ENCODE peak calls at places on chromosomes 12 and 14, in seven cellular contexts. One of them, this sample, is unnamed.
A peak's percentile ranks its signal among the peaks of the same experiment; 100 is the strongest.

GRCh38 chr12:46131729-46132128 is 137.1 kb downstream of the SLC38A1 start:
- DNase-seq in AG04450: no peak
- DNase-seq in lower leg skin: no peak
- DNase-seq in breast epithelium: no peak
- DNase-seq in body of pancreas: no peak
- DNase-seq in bronchial epithelial cell: peak; percentile 18
- DNase-seq in neural progenitor cell: peak; percentile 25
- DNase-seq in this sample: no peak

GRCh38 chr14:22898302-22898894 is 15.4 kb downstream of the REM2 start:
- DNase-seq in AG04450: peak; percentile 38
- DNase-seq in lower leg skin: no peak
- DNase-seq in breast epithelium: no peak
- DNase-seq in body of pancreas: no peak
- DNase-seq in bronchial epithelial cell: peak; percentile 88
- DNase-seq in neural progenitor cell: no peak
- DNase-seq in this sample: no peak

GRCh38 chr12:15979096-15980091 is 68.3 kb downstream of the DERA start:
- DNase-seq in AG04450: peak; percentile 78
- DNase-seq in lower leg skin: no peak
- DNase-seq in breast epithelium: no peak
- DNase-seq in body of pancreas: no peak
- DNase-seq in bronchial epithelial cell: peak; percentile 24
- DNase-seq in neural progenitor cell: peak; percentile 36
- DNase-seq in this sample: peak; percentile 18

GRCh38 chr12:126883737-126884136 is 1383.2 kb upstream of the TMEM132C start:
- DNase-seq in AG04450: no peak
- DNase-seq in lower leg skin: no peak
- DNase-seq in breast epithelium: no peak
- DNase-seq in body of pancreas: peak; percentile 74
- DNase-seq in bronchial epithelial cell: no peak
- DNase-seq in neural progenitor cell: no peak
- DNase-seq in this sample: no peak

GRCh38 chr12:67046062-67046461 is 223.1 kb upstream of the CAND1 start:
- DNase-seq in AG04450: no peak
- DNase-seq in lower leg skin: no peak
- DNase-seq in breast epithelium: no peak
- DNase-seq in body of pancreas: no peak
- DNase-seq in bronchial epithelial cell: no peak
- DNase-seq in neural progenitor cell: no peak
- DNase-seq in this sample: no peak

GRCh38 chr14:50763386-50764007 is 67.5 kb downstream of the NIN start:
- DNase-seq in AG04450: peak; percentile 47
- DNase-seq in lower leg skin: no peak
- DNase-seq in breast epithelium: no peak
- DNase-seq in body of pancreas: peak; percentile 77
- DNase-seq in bronchial epithelial cell: peak; percentile 54
- DNase-seq in neural progenitor cell: no peak
- DNase-seq in this sample: no peak

GRCh38 chr14:82963756-82964155 is 1430.1 kb upstream of the SEL1L start:
- DNase-seq in AG04450: no peak
- DNase-seq in lower leg skin: no peak
- DNase-seq in breast epithelium: no peak
- DNase-seq in body of pancreas: no peak
- DNase-seq in bronchial epithelial cell: no peak
- DNase-seq in neural progenitor cell: no peak
- DNase-seq in this sample: no peak

GRCh38 chr12:8075935-8076334 is 6.1 kb upstream of the NECAP1 start:
- DNase-seq in AG04450: no peak
- DNase-seq in lower leg skin: no peak
- DNase-seq in breast epithelium: no peak
- DNase-seq in body of pancreas: no peak
- DNase-seq in bronchial epithelial cell: no peak
- DNase-seq in neural progenitor cell: no peak
- DNase-seq in this sample: no peak

GRCh38 chr12:121980211-121980891 is 41.3 kb upstream of the BCL7A start:
- DNase-seq in AG04450: no peak
- DNase-seq in lower leg skin: no peak
- DNase-seq in breast epithelium: no peak
- DNase-seq in body of pancreas: no peak
- DNase-seq in bronchial epithelial cell: no peak
- DNase-seq in neural progenitor cell: no peak
- DNase-seq in this sample: no peak

GRCh38 chr14:35248476-35248788 is 43.8 kb upstream of the PSMA6 start:
- DNase-seq in AG04450: no peak
- DNase-seq in lower leg skin: no peak
- DNase-seq in breast epithelium: no peak
- DNase-seq in body of pancreas: no peak
- DNase-seq in bronchial epithelial cell: no peak
- DNase-seq in neural progenitor cell: no peak
- DNase-seq in this sample: no peak

GRCh38 chr12:64782181-64782580 is 23.0 kb upstream of the GNS start:
- DNase-seq in AG04450: no peak
- DNase-seq in lower leg skin: no peak
- DNase-seq in breast epithelium: no peak
- DNase-seq in body of pancreas: no peak
- DNase-seq in bronchial epithelial cell: no peak
- DNase-seq in neural progenitor cell: no peak
- DNase-seq in this sample: no peak
- H3K4me3 ChIP-seq in AG04450: no peak overlapping the region
- H3K4me3 ChIP-seq in lower leg skin: no peak overlapping the region
- H3K4me3 ChIP-seq in breast epithelium: peak overlapping the region; percentile 55
- H3K4me3 ChIP-seq in body of pancreas: peak overlapping the region; percentile 66
- H3K4me3 ChIP-seq in bronchial epithelial cell: no peak overlapping the region
- H3K4me3 ChIP-seq in neural progenitor cell: peak overlapping the region; percentile 54
- H3K4me3 ChIP-seq in this sample: no peak overlapping the region

GRCh38 chr12:6958609-6959375 is 7.6 kb downstream of the PTPN6 start:
- DNase-seq in AG04450: no peak
- DNase-seq in lower leg skin: no peak
- DNase-seq in breast epithelium: no peak
- DNase-seq in body of pancreas: no peak
- DNase-seq in bronchial epithelial cell: no peak
- DNase-seq in neural progenitor cell: no peak
- DNase-seq in this sample: no peak
- H3K4me3 ChIP-seq in AG04450: no peak overlapping the region
- H3K4me3 ChIP-seq in lower leg skin: no peak overlapping the region
- H3K4me3 ChIP-seq in breast epithelium: no peak overlapping the region
- H3K4me3 ChIP-seq in body of pancreas: no peak overlapping the region
- H3K4me3 ChIP-seq in bronchial epithelial cell: no peak overlapping the region
- H3K4me3 ChIP-seq in neural progenitor cell: no peak overlapping the region
- H3K4me3 ChIP-seq in this sample: no peak overlapping the region

GRCh38 chr12:104636496-104636895 is 179.7 kb downstream of the CHST11 start:
- DNase-seq in AG04450: no peak
- DNase-seq in lower leg skin: no peak
- DNase-seq in breast epithelium: no peak
- DNase-seq in body of pancreas: no peak
- DNase-seq in bronchial epithelial cell: no peak
- DNase-seq in neural progenitor cell: no peak
- DNase-seq in this sample: no peak

GRCh38 chr12:104634852-104635251 is 178.1 kb downstream of the CHST11 start:
- DNase-seq in AG04450: no peak
- DNase-seq in lower leg skin: no peak
- DNase-seq in breast epithelium: no peak
- DNase-seq in body of pancreas: no peak
- DNase-seq in bronchial epithelial cell: no peak
- DNase-seq in neural progenitor cell: no peak
- DNase-seq in this sample: no peak

GRCh38 chr12:104632724-104633181 is 176.0 kb downstream of the CHST11 start:
- DNase-seq in AG04450: peak; percentile 26
- DNase-seq in lower leg skin: no peak
- DNase-seq in breast epithelium: no peak
- DNase-seq in body of pancreas: no peak
- DNase-seq in bronchial epithelial cell: no peak
- DNase-seq in neural progenitor cell: no peak
- DNase-seq in this sample: no peak

GRCh38 chr12:104635944-104636343 is 179.2 kb downstream of the CHST11 start:
- DNase-seq in AG04450: no peak
- DNase-seq in lower leg skin: no peak
- DNase-seq in breast epithelium: no peak
- DNase-seq in body of pancreas: no peak
- DNase-seq in bronchial epithelial cell: no peak
- DNase-seq in neural progenitor cell: no peak
- DNase-seq in this sample: no peak

GRCh38 chr12:104634044-104634443 is 177.3 kb downstream of the CHST11 start:
- DNase-seq in AG04450: no peak
- DNase-seq in lower leg skin: no peak
- DNase-seq in breast epithelium: no peak
- DNase-seq in body of pancreas: no peak
- DNase-seq in bronchial epithelial cell: no peak
- DNase-seq in neural progenitor cell: no peak
- DNase-seq in this sample: no peak
- H3K4me3 ChIP-seq in AG04450: no peak overlapping the region
- H3K4me3 ChIP-seq in lower leg skin: no peak overlapping the region
- H3K4me3 ChIP-seq in breast epithelium: no peak overlapping the region
- H3K4me3 ChIP-seq in body of pancreas: no peak overlapping the region
- H3K4me3 ChIP-seq in bronchial epithelial cell: no peak overlapping the region
- H3K4me3 ChIP-seq in neural progenitor cell: no peak overlapping the region
- H3K4me3 ChIP-seq in this sample: no peak overlapping the region

GRCh38 chr12:131060011-131060703 is 106.5 kb downstream of the ADGRD1 start:
- DNase-seq in AG04450: no peak
- DNase-seq in lower leg skin: no peak
- DNase-seq in breast epithelium: no peak
- DNase-seq in body of pancreas: no peak
- DNase-seq in bronchial epithelial cell: no peak
- DNase-seq in neural progenitor cell: no peak
- DNase-seq in this sample: no peak
- H3K4me3 ChIP-seq in AG04450: no peak overlapping the region
- H3K4me3 ChIP-seq in lower leg skin: no peak overlapping the region
- H3K4me3 ChIP-seq in breast epithelium: no peak overlapping the region
- H3K4me3 ChIP-seq in body of pancreas: no peak overlapping the region
- H3K4me3 ChIP-seq in bronchial epithelial cell: no peak overlapping the region
- H3K4me3 ChIP-seq in neural progenitor cell: no peak overlapping the region
- H3K4me3 ChIP-seq in this sample: no peak overlapping the region

GRCh38 chr14:61703342-61704129 is 8.2 kb downstream of the HIF1A start:
- DNase-seq in AG04450: no peak
- DNase-seq in lower leg skin: no peak
- DNase-seq in breast epithelium: no peak
- DNase-seq in body of pancreas: no peak
- DNase-seq in bronchial epithelial cell: no peak
- DNase-seq in neural progenitor cell: no peak
- DNase-seq in this sample: no peak

GRCh38 chr14:61701946-61702345 is 6.6 kb downstream of the HIF1A start:
- DNase-seq in AG04450: no peak
- DNase-seq in lower leg skin: no peak
- DNase-seq in breast epithelium: no peak
- DNase-seq in body of pancreas: no peak
- DNase-seq in bronchial epithelial cell: no peak
- DNase-seq in neural progenitor cell: no peak
- DNase-seq in this sample: no peak

GRCh38 chr14:61706096-61706690 is 10.9 kb downstream of the HIF1A start:
- DNase-seq in AG04450: no peak
- DNase-seq in lower leg skin: no peak
- DNase-seq in breast epithelium: no peak
- DNase-seq in body of pancreas: no peak
- DNase-seq in bronchial epithelial cell: no peak
- DNase-seq in neural progenitor cell: no peak
- DNase-seq in this sample: no peak

GRCh38 chr14:61704554-61704953 is 9.2 kb downstream of the HIF1A start:
- DNase-seq in AG04450: no peak
- DNase-seq in lower leg skin: no peak
- DNase-seq in breast epithelium: no peak
- DNase-seq in body of pancreas: no peak
- DNase-seq in bronchial epithelial cell: no peak
- DNase-seq in neural progenitor cell: no peak
- DNase-seq in this sample: no peak

GRCh38 chr14:61705017-61705416 is 9.7 kb downstream of the HIF1A start:
- DNase-seq in AG04450: no peak
- DNase-seq in lower leg skin: no peak
- DNase-seq in breast epithelium: no peak
- DNase-seq in body of pancreas: no peak
- DNase-seq in bronchial epithelial cell: no peak
- DNase-seq in neural progenitor cell: no peak
- DNase-seq in this sample: no peak
- H3K4me3 ChIP-seq in AG04450: no peak overlapping the region
- H3K4me3 ChIP-seq in lower leg skin: no peak overlapping the region
- H3K4me3 ChIP-seq in breast epithelium: no peak overlapping the region
- H3K4me3 ChIP-seq in body of pancreas: no peak overlapping the region
- H3K4me3 ChIP-seq in bronchial epithelial cell: peak overlapping the region; percentile 2
- H3K4me3 ChIP-seq in neural progenitor cell: no peak overlapping the region
- H3K4me3 ChIP-seq in this sample: no peak overlapping the region

GRCh38 chr12:11651785-11652184 is 2.3 kb downstream of the ETV6 start:
- DNase-seq in AG04450: no peak
- DNase-seq in lower leg skin: no peak
- DNase-seq in breast epithelium: no peak
- DNase-seq in body of pancreas: no peak
- DNase-seq in bronchial epithelial cell: peak; percentile 29
- DNase-seq in neural progenitor cell: no peak
- DNase-seq in this sample: no peak
- H3K4me3 ChIP-seq in AG04450: peak overlapping the region; percentile 97
- H3K4me3 ChIP-seq in lower leg skin: no peak overlapping the region
- H3K4me3 ChIP-seq in breast epithelium: peak overlapping the region; percentile 85
- H3K4me3 ChIP-seq in body of pancreas: no peak overlapping the region
- H3K4me3 ChIP-seq in bronchial epithelial cell: peak overlapping the region; percentile 89
- H3K4me3 ChIP-seq in neural progenitor cell: peak overlapping the region; percentile 81
- H3K4me3 ChIP-seq in this sample: peak overlapping the region; percentile 8

GRCh38 chr12:54389139-54389508 is 4.6 kb upstream of the ZNF385A start:
- DNase-seq in AG04450: no peak
- DNase-seq in lower leg skin: no peak
- DNase-seq in breast epithelium: no peak
- DNase-seq in body of pancreas: no peak
- DNase-seq in bronchial epithelial cell: no peak
- DNase-seq in neural progenitor cell: no peak
- DNase-seq in this sample: no peak

GRCh38 chr12:54388214-54389138 is 3.9 kb upstream of the ZNF385A start:
- DNase-seq in AG04450: no peak
- DNase-seq in lower leg skin: no peak
- DNase-seq in breast epithelium: no peak
- DNase-seq in body of pancreas: no peak
- DNase-seq in bronchial epithelial cell: no peak
- DNase-seq in neural progenitor cell: no peak
- DNase-seq in this sample: no peak

GRCh38 chr12:54390176-54390667 is 5.7 kb upstream of the ZNF385A start:
- DNase-seq in AG04450: no peak
- DNase-seq in lower leg skin: no peak
- DNase-seq in breast epithelium: no peak
- DNase-seq in body of pancreas: no peak
- DNase-seq in bronchial epithelial cell: peak; percentile 87
- DNase-seq in neural progenitor cell: peak; percentile 34
- DNase-seq in this sample: peak; percentile 59

GRCh38 chr12:54390668-54391551 is 6.4 kb upstream of the ZNF385A start:
- DNase-seq in AG04450: no peak
- DNase-seq in lower leg skin: no peak
- DNase-seq in breast epithelium: peak; percentile 71
- DNase-seq in body of pancreas: peak; percentile 58
- DNase-seq in bronchial epithelial cell: peak; percentile 60
- DNase-seq in neural progenitor cell: peak; percentile 90
- DNase-seq in this sample: peak; percentile 83

DNA sequence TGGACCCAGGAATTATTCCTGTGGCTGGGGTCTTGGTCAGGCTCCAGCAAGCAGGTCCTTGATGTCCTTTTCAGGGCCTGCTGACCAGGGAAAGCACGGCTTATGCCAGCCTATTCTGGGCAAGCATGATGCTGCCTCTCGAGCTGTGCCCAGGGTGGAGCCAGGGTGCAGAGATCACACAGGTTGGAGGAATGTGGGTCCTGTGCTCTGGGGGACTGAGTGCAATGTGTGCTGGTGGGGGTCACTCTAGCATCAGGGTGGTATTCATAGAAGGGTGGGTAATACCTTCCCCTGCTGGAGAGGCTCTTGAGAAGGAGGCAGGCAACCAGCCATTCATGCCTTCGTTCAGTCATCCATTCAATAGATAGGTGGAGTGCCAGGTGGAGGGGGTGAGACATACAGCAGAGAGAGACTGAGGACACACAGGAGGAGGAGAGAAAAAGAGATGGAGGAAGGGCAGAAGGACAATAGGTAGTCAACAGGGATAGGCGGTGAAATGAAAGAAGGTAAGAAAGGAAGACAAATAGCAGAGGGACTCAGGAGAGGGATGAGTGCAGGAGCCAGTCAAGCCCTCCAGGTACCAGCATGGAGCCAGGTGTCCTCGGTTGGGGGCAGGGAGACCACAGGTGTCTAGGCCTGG is 5.1 kb upstream of the ZNF385A start:
- DNase-seq in AG04450: no peak
- DNase-seq in lower leg skin: no peak
- DNase-seq in breast epithelium: no peak
- DNase-seq in body of pancreas: no peak
- DNase-seq in bronchial epithelial cell: no peak
- DNase-seq in neural progenitor cell: no peak
- DNase-seq in this sample: peak; percentile 85
- H3K4me3 ChIP-seq in AG04450: no peak overlapping the region
- H3K4me3 ChIP-seq in lower leg skin: no peak overlapping the region
- H3K4me3 ChIP-seq in breast epithelium: no peak overlapping the region
- H3K4me3 ChIP-seq in body of pancreas: no peak overlapping the region
- H3K4me3 ChIP-seq in bronchial epithelial cell: peak overlapping the region; percentile 88
- H3K4me3 ChIP-seq in neural progenitor cell: peak overlapping the region; percentile 78
- H3K4me3 ChIP-seq in this sample: no peak overlapping the region